ENCODE peak calls at places on chromosomes 12 and 14, in ten cellular contexts. S, G, H, D, P, E, W, C, R and B are unnamed samples. For H3K9me3, the result is how much of the 10 kb centered on the place peaks cover.

GRCh38 chr12:26524862-26525465 is 308.0 kb downstream of the ITPR2 start:
- DNase-seq in E (no peak), G (no peak), R (peak), W (no peak), D (peak), S (no peak), H (no peak), C (no peak), P (no peak), B (no peak)

GRCh38 chr12:123546281-123546680 is 12.8 kb upstream of the RILPL1 start:
- DNase-seq in R (no peak), H (no peak), D (no peak), E (no peak), G (no peak), W (no peak), C (no peak), P (no peak), S (no peak), B (no peak)

GRCh38 chr12:4159851-4160250 is 113.7 kb upstream of the CCND2 start:
- DNase-seq in S (no peak), H (no peak), W (no peak), C (no peak), P (no peak), G (no peak), E (no peak), R (no peak), D (no peak), B (no peak)

GRCh38 chr12:11877869-11878780 is 192.6 kb upstream of the BCL2L14 start:
- DNase-seq in P (no peak), S (no peak), H (no peak), R (no peak), G (peak), W (no peak), E (no peak), D (peak), C (peak), B (no peak)

GRCh38 chr14:57875985-57876384 is 10.1 kb upstream of the SLC35F4 start:
- DNase-seq in W (no peak), C (no peak), S (no peak), H (no peak), G (no peak), D (no peak), E (no peak), P (no peak), R (no peak), B (no peak)

GRCh38 chr14:55097894-55098560 is 31.0 kb upstream of the LGALS3 start:
- DNase-seq in W (peak), S (no peak), G (no peak), C (no peak), R (no peak), H (peak), D (no peak), E (peak), P (no peak), B (no peak)

GRCh38 chr12:130073721-130074120 is 88.5 kb upstream of the FZD10 start:
- DNase-seq in D (no peak), E (no peak), C (no peak), P (no peak), R (no peak), G (no peak), W (no peak), S (no peak), H (no peak), B (no peak)

GRCh38 chr14:94062344-94062904 is 18.6 kb downstream of the DDX24 start:
- DNase-seq in S (no peak), E (no peak), P (no peak), W (no peak), R (no peak), D (no peak), H (no peak), C (no peak), G (no peak), B (no peak)

GRCh38 chr14:59630281-59630963 is 53.8 kb upstream of the CCDC175 start:
- DNase-seq in E (no peak), D (no peak), R (no peak), P (peak), G (peak), W (peak), H (no peak), S (no peak), C (no peak), B (no peak)

GRCh38 chr12:95733156-95733825 is 57.3 kb downstream of the NTN4 start:
- DNase-seq in S (no peak), C (peak), R (no peak), E (no peak), W (no peak), P (no peak), H (no peak), D (peak), G (no peak), B (no peak)

GRCh38 chr12:42790761-42791151 is 201.2 kb upstream of the PRICKLE1 start:
- DNase-seq in P (no peak), G (no peak), C (no peak), E (no peak), R (peak), W (no peak), D (no peak), H (no peak), S (peak), B (no peak)

GRCh38 chr12:14689144-14689543 is 7.3 kb downstream of the GUCY2C start:
- DNase-seq in R (no peak), C (no peak), P (no peak), W (no peak), S (no peak), D (no peak), H (no peak), E (no peak), G (no peak), B (no peak)

GRCh38 chr12:95942532-95943230 is at the start of gene CCDC38:
- DNase-seq in E (peak), D (peak), C (peak), S (peak), W (peak), G (peak), R (peak), H (peak), P (peak), B (peak)

GRCh38 chr12:29807125-29807524 is 23.4 kb upstream of the TMTC1 start:
- DNase-seq in P (no peak), D (no peak), W (no peak), S (no peak), C (no peak), H (no peak), R (no peak), G (no peak), E (no peak), B (no peak)

GRCh38 chr12:94678849-94679248 is 28.5 kb upstream of the TMCC3 start:
- DNase-seq in D (no peak), H (no peak), P (no peak), W (no peak), R (no peak), C (no peak), E (no peak), G (no peak), S (no peak), B (no peak)

GRCh38 chr12:120180975-120181374 is 13.5 kb downstream of the GCN1 start:
- DNase-seq in S (no peak), P (no peak), C (no peak), D (no peak), H (no peak), R (no peak), E (no peak), W (no peak), G (no peak), B (no peak)
- H3K9me3 ChIP-seq in S (under half), P (under half), C (under half), D (under half), H (under half), R (under half), E (under half), W (under half), G (under half), B (under half)

DNA sequence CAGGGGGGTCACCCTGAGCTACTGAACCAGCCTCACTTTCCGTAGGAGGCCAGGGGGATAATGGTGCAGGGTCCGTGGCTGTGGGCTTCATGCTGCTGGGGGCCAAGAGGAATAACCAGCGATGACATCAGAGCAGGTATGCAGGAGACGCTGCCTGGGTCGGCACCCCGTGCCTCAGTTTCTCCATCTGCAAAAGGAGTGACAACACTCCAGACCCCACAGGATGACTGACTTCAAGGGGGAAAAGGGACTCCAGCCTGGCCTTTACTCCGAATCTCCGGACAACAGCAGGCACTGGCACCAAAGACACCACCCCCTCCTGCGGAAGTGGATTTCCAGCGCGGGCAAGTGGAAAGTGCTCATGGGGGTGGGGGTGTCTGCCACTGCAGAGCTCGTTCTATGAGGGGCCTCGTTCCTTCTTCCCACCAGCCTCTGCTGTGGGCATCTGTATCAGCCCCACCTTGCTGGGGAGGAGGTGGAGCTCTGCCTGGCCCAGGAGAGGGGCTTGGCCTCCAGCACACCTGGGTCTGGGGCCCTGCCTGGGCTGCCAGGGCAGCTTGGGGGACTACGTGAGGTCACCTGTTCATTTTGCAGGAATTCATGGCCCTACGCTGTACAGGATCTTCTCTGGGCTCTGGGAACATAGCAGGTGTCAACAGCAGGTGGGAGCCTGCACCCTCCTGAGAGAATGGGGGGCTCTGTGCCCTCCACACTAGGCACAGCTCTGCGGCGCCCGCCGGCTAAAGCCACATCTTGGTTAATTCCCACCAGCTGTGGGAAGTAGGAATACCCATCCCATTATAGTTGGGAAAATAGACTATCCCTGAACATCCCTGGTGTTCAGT is 216.6 kb upstream of the C14orf180 start:
- DNase-seq in R (no peak), P (no peak), W (peak), H (no peak), E (no peak), S (peak), G (peak), D (no peak), C (no peak), B (no peak)
- H3K9me3 ChIP-seq in R (under half), P (under half), W (under half), H (under half), E (under half), S (under half), G (under half), D (under half), C (under half), B (under half)

GRCh38 chr14:60956632-60957031 is 24.2 kb downstream of the TRMT5 start:
- DNase-seq in P (no peak), R (no peak), S (no peak), D (no peak), G (no peak), E (no peak), C (no peak), H (no peak), W (no peak), B (no peak)
- H3K9me3 ChIP-seq in P (under half), R (under half), S (under half), D (under half), G (under half), E (under half), C (under half), H (under half), W (under half), B (under half)

GRCh38 chr12:5742264-5742663 is 202.8 kb downstream of the ANO2 start:
- DNase-seq in W (no peak), P (no peak), S (no peak), D (no peak), H (no peak), R (no peak), C (no peak), G (no peak), E (no peak), B (no peak)
- H3K9me3 ChIP-seq in W (under half), P (under half), S (under half), D (under half), H (under half), R (under half), C (under half), G (under half), E (under half), B (under half)

DNA sequence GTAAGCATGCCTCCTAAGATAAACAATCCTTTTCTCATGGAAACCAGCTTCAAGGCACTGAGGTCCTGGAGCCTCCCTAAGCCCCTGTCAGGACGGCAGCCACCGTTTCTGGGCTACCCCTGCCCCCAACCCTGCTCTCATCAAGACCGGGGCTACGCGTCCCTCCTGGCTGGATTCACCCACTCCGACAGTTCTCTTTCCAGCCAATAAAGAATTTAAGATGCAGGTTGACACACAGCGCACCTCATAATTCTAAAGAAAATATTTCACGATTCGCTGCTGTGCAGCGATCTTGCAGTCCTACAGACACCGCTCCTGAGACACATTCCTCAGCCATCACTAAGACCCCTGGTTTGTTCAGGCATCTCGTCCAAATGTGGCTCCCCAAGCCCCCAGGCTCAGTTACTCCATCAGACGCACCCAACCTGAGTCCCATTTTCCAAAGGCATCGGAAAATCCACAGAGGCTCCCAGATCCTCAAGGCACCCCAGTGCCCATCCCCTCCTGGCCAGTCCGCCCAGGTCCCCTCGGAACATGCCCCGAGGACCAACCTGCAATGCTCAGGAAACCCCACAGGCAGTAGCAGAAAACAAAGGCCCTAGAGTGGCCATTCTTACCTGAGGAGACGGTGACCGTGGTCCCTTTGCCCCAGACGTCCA is 336.3 kb downstream of the TMEM121 start:
- DNase-seq in H (no peak), C (peak), E (peak), P (no peak), S (no peak), D (no peak), R (no peak), W (no peak), G (no peak), B (no peak)
- H3K9me3 ChIP-seq in H (under half), C (under half), E (under half), P (half or more), S (under half), D (under half), R (under half), W (under half), G (under half), B (under half)

GRCh38 chr14:85254718-85255117 is 275.2 kb upstream of the FLRT2 start:
- DNase-seq in E (no peak), S (no peak), R (no peak), G (no peak), W (no peak), D (no peak), P (no peak), H (no peak), C (no peak), B (no peak)
- H3K9me3 ChIP-seq in E (under half), S (under half), R (under half), G (under half), W (under half), D (under half), P (under half), H (under half), C (under half), B (under half)

GRCh38 chr14:43297794-43298193 is 1209.3 kb downstream of the FSCB start:
- DNase-seq in R (no peak), G (no peak), E (no peak), P (no peak), H (no peak), D (no peak), C (no peak), S (no peak), W (no peak), B (no peak)
- H3K9me3 ChIP-seq in R (under half), G (under half), E (under half), P (under half), H (under half), D (under half), C (under half), S (under half), W (under half), B (under half)

DNA sequence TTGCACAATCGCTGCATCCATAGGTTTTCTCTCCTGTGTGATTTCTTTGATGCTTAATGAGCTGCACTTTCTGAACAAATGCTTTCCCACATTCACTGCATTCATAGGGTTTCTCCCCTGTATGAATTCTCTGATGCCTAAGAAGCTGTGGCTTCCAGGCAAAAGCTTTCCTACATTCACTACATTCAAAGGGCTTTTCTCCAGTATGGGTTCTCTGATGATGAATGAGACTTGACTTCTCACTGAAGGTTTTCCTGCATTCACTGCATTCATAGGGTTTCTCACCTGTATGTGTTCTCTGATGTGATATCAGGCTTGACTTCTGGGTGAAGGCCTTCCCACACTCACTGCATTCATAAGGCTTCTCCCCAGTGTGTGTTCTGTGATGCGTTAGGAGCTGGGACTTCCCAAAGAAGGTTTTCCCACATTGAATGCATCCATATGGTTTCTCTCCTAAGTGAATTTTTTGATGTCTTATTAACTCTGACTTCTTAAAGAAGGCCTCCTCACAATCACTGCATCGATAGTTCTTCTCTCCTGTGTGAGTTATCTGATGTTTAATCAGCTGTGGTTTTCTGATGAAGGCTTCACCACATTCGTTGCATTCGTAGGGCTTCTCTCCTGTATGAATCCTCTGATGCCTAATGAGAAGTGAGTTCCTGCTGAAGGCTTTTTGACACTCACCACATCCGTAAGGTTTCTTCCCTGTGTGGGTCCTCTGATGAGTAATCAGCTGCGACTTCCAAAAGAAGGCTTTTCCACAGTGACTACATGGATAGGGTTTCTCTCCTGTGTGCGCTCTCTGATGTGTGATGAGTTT is 30.3 kb downstream of the ZNF605 start:
- DNase-seq in D (no peak), S (no peak), E (no peak), W (no peak), G (no peak), P (no peak), C (no peak), H (no peak), R (no peak), B (no peak)
- H3K9me3 ChIP-seq in D (under half), S (half or more), E (under half), W (half or more), G (under half), P (half or more), C (half or more), H (half or more), R (under half), B (half or more)

GRCh38 chr12:46253544-46254162 is 15.2 kb downstream of the SLC38A1 start:
- DNase-seq in H (no peak), E (no peak), C (no peak), D (no peak), P (no peak), R (no peak), W (no peak), S (no peak), G (no peak), B (no peak)
- H3K9me3 ChIP-seq in H (under half), E (under half), C (under half), D (under half), P (under half), R (under half), W (under half), S (under half), G (under half), B (under half)

GRCh38 chr14:60878121-60878520 is 102.8 kb downstream of the TRMT5 start:
- DNase-seq in S (no peak), W (no peak), H (no peak), G (no peak), E (no peak), C (no peak), R (no peak), D (no peak), P (no peak), B (no peak)
- H3K9me3 ChIP-seq in S (under half), W (under half), H (under half), G (under half), E (under half), C (under half), R (under half), D (under half), P (under half), B (under half)